ENCODE peak calls at places on chromosomes 6 and 20, in six cellular contexts. S is non-pigmented ciliary epithelial cell; I is HAP-1; F is transverse colon; T is activated naive CD4-positive, alpha-beta T cell treated with Interleukin-2 at 50 U/mL for 16 hours; Q is DMS153. L is an unnamed sample.

GRCh38 chr20:7772376-7772775 is 167.9 kb downstream of the HAO1 start:
- DNase-seq in F (no peak), Q (peak), T (no peak), S (no peak), I (no peak), L (no peak)

GRCh38 chr6:105680131-105680530 is 277.2 kb upstream of the PREP start:
- DNase-seq in F (no peak), Q (no peak), S (no peak), T (no peak), I (no peak), L (no peak)

GRCh38 chr6:146097586-146097985 is 68.7 kb downstream of the GRM1 start:
- DNase-seq in Q (no peak), S (no peak), I (no peak), T (no peak), F (no peak), L (no peak)

GRCh38 chr6:87828044-87828443 is 126.0 kb upstream of the AKIRIN2 start:
- DNase-seq in F (no peak), S (no peak), I (no peak), T (no peak), Q (no peak), L (no peak)

GRCh38 chr6:35427851-35428321 is 24.3 kb upstream of the FANCE start:
- DNase-seq in T (no peak), Q (no peak), S (peak), I (no peak), F (no peak), L (no peak)

GRCh38 chr6:167049275-167049674 is 50.1 kb downstream of the CEP43 start:
- DNase-seq in S (no peak), I (no peak), T (no peak), F (no peak), Q (no peak), L (no peak)

GRCh38 chr20:57061058-57061900 is 205.2 kb downstream of the BMP7 start:
- DNase-seq in Q (no peak), I (peak), F (no peak), S (no peak), T (no peak), L (no peak)

GRCh38 chr6:161031721-161032495 is 40.3 kb downstream of the MAP3K4 start:
- DNase-seq in S (peak), I (no peak), Q (no peak), F (no peak), T (no peak), L (no peak)

GRCh38 chr20:53875452-53875851 is 194.9 kb downstream of the BCAS1 start:
- DNase-seq in T (no peak), Q (no peak), F (no peak), S (no peak), I (no peak), L (no peak)

GRCh38 chr6:96089173-96089572 is 73.4 kb downstream of the FUT9 start:
- DNase-seq in T (no peak), S (no peak), F (no peak), I (no peak), Q (no peak), L (no peak)

GRCh38 chr20:61295726-61296628 is 43.9 kb downstream of the CDH4 start:
- DNase-seq in S (no peak), F (no peak), T (no peak), I (no peak), Q (no peak), L (no peak)

GRCh38 chr6:45650527-45651135 is 272.9 kb upstream of the SUPT3H start:
- DNase-seq in F (no peak), I (no peak), T (no peak), S (peak), Q (no peak), L (no peak)

GRCh38 chr20:52998268-52998667 is 26.1 kb downstream of the TSHZ2 start:
- DNase-seq in I (no peak), S (no peak), T (no peak), F (no peak), Q (no peak), L (no peak)

GRCh38 chr20:17680128-17680835 is 1.8 kb downstream of the RRBP1 start:
- DNase-seq in T (no peak), Q (no peak), F (peak), I (peak), S (no peak), L (no peak)

GRCh38 chr6:108948252-108948651 is 100.0 kb downstream of the ARMC2 start:
- DNase-seq in T (no peak), Q (peak), F (no peak), I (no peak), S (no peak), L (peak)

GRCh38 chr6:146912730-146913680 is 291.2 kb upstream of the STXBP5 start:
- DNase-seq in F (no peak), Q (no peak), I (no peak), T (no peak), S (no peak), L (no peak)

GRCh38 chr20:55415567-55416142 is 589.7 kb downstream of the CBLN4 start:
- DNase-seq in Q (no peak), T (no peak), F (no peak), S (no peak), I (no peak), L (no peak)

GRCh38 chr20:21982559-21982958 is 277.1 kb downstream of the PAX1 start:
- DNase-seq in T (no peak), S (no peak), Q (no peak), I (no peak), F (no peak), L (no peak)